ENCODE peak calls at places on chromosomes 12 and 14, in four cellular contexts. Q is pancreas, M is germinal center, O is dorsolateral prefrontal cortex. D is an unnamed sample.

GRCh38 chr14:106417224-106418049 is 891.1 kb downstream of the TMEM121 start:
- DNase-seq in M (peak; percentile 85), O (no peak), Q (peak; percentile 57), D (no peak)

GRCh38 chr14:54567224-54567633 is 301 bp downstream of the SAMD4A start:
- DNase-seq in O (peak; percentile 6), Q (peak; percentile 79), M (no peak), D (no peak)

GRCh38 chr14:59698793-59699192 is 122.2 kb upstream of the CCDC175 start:
- DNase-seq in O (no peak), Q (no peak), M (no peak), D (no peak)

GRCh38 chr14:99572173-99572999 is 31.6 kb downstream of the CCDC85C start:
- DNase-seq in O (no peak), Q (peak; percentile 63), M (no peak), D (no peak)

GRCh38 chr12:3490848-3491382 is at the start of gene PRMT8:
- DNase-seq in M (no peak), O (peak; percentile 52), Q (peak; percentile 69), D (no peak)

GRCh38 chr12:109739747-109740693 is 26.4 kb downstream of the FAM222A start:
- DNase-seq in O (no peak), M (peak; percentile 26), Q (peak; percentile 23), D (no peak)

GRCh38 chr14:31990959-31991541 is 86.1 kb upstream of the ARHGAP5 start:
- DNase-seq in O (no peak), Q (no peak), M (no peak), D (no peak)

GRCh38 chr12:53096761-53097160 is 706 bp upstream of the IGFBP6 start:
- DNase-seq in O (no peak), M (no peak), Q (no peak), D (no peak)

GRCh38 chr12:128829870-128830504 is 6.2 kb upstream of the SLC15A4 start:
- DNase-seq in O (no peak), M (peak; percentile 77), Q (no peak), D (no peak)

GRCh38 chr12:50186667-50187066 is 19.5 kb upstream of the CERS5 start:
- DNase-seq in O (no peak), Q (no peak), M (no peak), D (no peak)

GRCh38 chr12:101204598-101205304 is 5.3 kb downstream of the SLC5A8 start:
- DNase-seq in O (no peak), Q (no peak), M (no peak), D (no peak)

GRCh38 chr12:92146865-92147264 is 1.2 kb upstream of the BTG1 start:
- DNase-seq in O (no peak), M (no peak), Q (no peak), D (no peak)

GRCh38 chr14:90797919-90798318 is 18.3 kb downstream of the TTC7B start:
- DNase-seq in O (no peak), M (no peak), Q (no peak), D (no peak)

GRCh38 chr14:72965249-72965648 is 39.0 kb downstream of the DCAF4 start:
- DNase-seq in Q (no peak), O (no peak), M (no peak), D (no peak)

GRCh38 chr12:63351370-63351769 is 200.4 kb upstream of the AVPR1A start:
- DNase-seq in O (no peak), M (no peak), Q (no peak), D (no peak)